ENCODE peak calls at places on chromosomes 6 and 20, in six cellular contexts. J is astrocyte, N is AG09319, L is GM12865, W is fibroblast of villous mesenchyme, O is upper lobe of right lung. R is an unnamed sample.

GRCh38 chr6:168120390-168121307 is 41.6 kb upstream of the FRMD1 start:
- DNase-seq in J (no peak), O (no peak), W (no peak), N (no peak), L (no peak), R (no peak)

GRCh38 chr6:169472786-169473416 is 219.3 kb upstream of the THBS2 start:
- DNase-seq in N (no peak), W (peak), L (no peak), J (no peak), O (no peak), R (no peak)

GRCh38 chr6:112651239-112651638 is 304.1 kb downstream of the RFPL4B start:
- DNase-seq in W (no peak), N (no peak), L (no peak), J (no peak), O (no peak), R (no peak)

GRCh38 chr20:62980380-62980960 is 26.3 kb downstream of the BHLHE23 start:
- DNase-seq in W (no peak), L (no peak), J (no peak), N (no peak), O (no peak), R (no peak)

GRCh38 chr6:136956590-136957573 is 34.8 kb downstream of the SLC35D3 start:
- DNase-seq in N (no peak), J (no peak), L (no peak), W (no peak), O (no peak), R (no peak)

GRCh38 chr6:50815436-50816114 is 3.1 kb upstream of the TFAP2B start:
- DNase-seq in W (peak), J (no peak), O (no peak), L (no peak), N (no peak), R (peak)

GRCh38 chr20:58851221-58851968 is 693 bp upstream of the GNAS-AS1 start:
- DNase-seq in O (peak), L (no peak), J (no peak), N (no peak), W (no peak), R (no peak)

GRCh38 chr6:328184-328670 is 35.9 kb downstream of the DUSP22 start:
- DNase-seq in W (peak), O (no peak), N (peak), L (peak), J (peak), R (peak)

GRCh38 chr6:140379919-140380318 is 1005.5 kb upstream of the CITED2 start:
- DNase-seq in L (no peak), O (no peak), N (peak), W (peak), J (peak), R (no peak)

GRCh38 chr20:10474606-10475184 is 39.6 kb downstream of the SLX4IP start:
- DNase-seq in W (no peak), N (no peak), O (no peak), L (no peak), J (no peak), R (no peak)

GRCh38 chr20:1334761-1335160 is 5.8 kb upstream of the SDCBP2 start:
- DNase-seq in W (peak), J (no peak), O (no peak), N (no peak), L (peak), R (no peak)

GRCh38 chr6:18656506-18656905 is 269.4 kb downstream of the RNF144B start:
- DNase-seq in W (no peak), N (no peak), J (no peak), L (no peak), O (no peak), R (no peak)

GRCh38 chr20:35007413-35007812 is 51.7 kb downstream of the MYH7B start:
- DNase-seq in J (no peak), O (no peak), W (no peak), N (no peak), L (no peak), R (no peak)

GRCh38 chr20:23139524-23139923 is 53.4 kb upstream of the CD93 start:
- DNase-seq in J (no peak), O (no peak), N (no peak), W (no peak), L (no peak), R (no peak)

GRCh38 chr6:21438986-21439352 is 154.6 kb upstream of the SOX4 start:
- DNase-seq in L (peak), W (no peak), J (peak), N (no peak), O (no peak), R (peak)

GRCh38 chr20:17541996-17542395 is 10.8 kb upstream of the BFSP1 start:
- DNase-seq in W (peak), N (no peak), O (no peak), L (no peak), J (peak), R (peak)
- TF ChIP-seq CTCF in W (no peak), N (no peak), O (no peak), L (no peak), J (no peak), R (no peak)

GRCh38 chr6:11618533-11618932 is 81.0 kb downstream of the TMEM170B start:
- DNase-seq in L (peak), W (no peak), N (no peak), O (no peak), J (no peak), R (peak)
- TF ChIP-seq CTCF in L (peak), W (peak), N (peak), O (peak), J (peak), R (peak)

GRCh38 chr6:29826271-29826670 is 1.4 kb upstream of the HLA-G start:
- DNase-seq in J (no peak), W (no peak), N (no peak), L (no peak), O (no peak), R (no peak)

GRCh38 chr6:29828471-29828797 is 809 bp downstream of the HLA-G start:
- DNase-seq in L (no peak), W (no peak), O (no peak), J (no peak), N (no peak), R (no peak)

GRCh38 chr6:29827579-29828470 is at the start of gene HLA-G:
- DNase-seq in J (no peak), N (no peak), W (no peak), L (no peak), O (no peak), R (no peak)

GRCh38 chr6:29824144-29824543 is 3.5 kb upstream of the HLA-G start:
- DNase-seq in J (no peak), N (no peak), O (no peak), W (no peak), L (no peak), R (no peak)

GRCh38 chr6:29825848-29826247 is 1.8 kb upstream of the HLA-G start:
- DNase-seq in W (no peak), L (no peak), N (no peak), O (no peak), J (no peak), R (no peak)
- TF ChIP-seq CTCF in W (no peak), L (no peak), N (no peak), O (no peak), J (no peak), R (no peak)

DNA sequence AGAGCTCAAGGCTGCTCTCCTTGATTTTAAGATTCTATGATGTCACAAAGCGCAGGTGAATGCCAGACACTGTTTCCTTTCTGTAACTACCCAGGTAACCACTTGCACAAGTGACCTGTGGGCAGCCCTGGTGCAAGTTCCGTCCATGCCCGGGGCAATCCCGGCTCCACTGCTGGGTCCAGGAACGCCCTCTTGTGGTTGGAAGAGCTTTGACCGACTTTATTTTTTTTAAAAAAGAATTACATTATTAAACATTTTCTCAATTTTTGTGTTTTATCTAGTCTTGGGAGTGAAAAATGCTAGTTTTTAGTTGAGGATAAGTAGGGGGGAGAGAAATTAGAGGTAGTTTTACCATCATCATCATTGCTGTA is 695.2 kb downstream of the QKI start:
- DNase-seq in O (no peak), W (no peak), N (no peak), J (peak), L (no peak), R (peak)
- TF ChIP-seq CTCF in O (peak), W (no peak), N (no peak), J (peak), L (peak), R (peak)

GRCh38 chr6:163712569-163712966 is 298.1 kb downstream of the QKI start:
- DNase-seq in O (no peak), J (no peak), L (no peak), W (no peak), N (no peak), R (no peak)

GRCh38 chr6:163710552-163710951 is 296.0 kb downstream of the QKI start:
- DNase-seq in W (no peak), L (no peak), O (no peak), N (no peak), J (no peak), R (no peak)

GRCh38 chr6:163711071-163711470 is 296.6 kb downstream of the QKI start:
- DNase-seq in O (no peak), N (no peak), L (no peak), J (no peak), W (no peak), R (no peak)

GRCh38 chr6:163712981-163713380 is 298.5 kb downstream of the QKI start:
- DNase-seq in L (no peak), J (no peak), W (no peak), O (no peak), N (no peak), R (no peak)

GRCh38 chr6:163711615-163712568 is 297.4 kb downstream of the QKI start:
- DNase-seq in J (no peak), O (peak), L (peak), W (peak), N (peak), R (no peak)
- TF ChIP-seq CTCF in J (no peak), O (peak), L (peak), W (no peak), N (peak), R (no peak)

DNA sequence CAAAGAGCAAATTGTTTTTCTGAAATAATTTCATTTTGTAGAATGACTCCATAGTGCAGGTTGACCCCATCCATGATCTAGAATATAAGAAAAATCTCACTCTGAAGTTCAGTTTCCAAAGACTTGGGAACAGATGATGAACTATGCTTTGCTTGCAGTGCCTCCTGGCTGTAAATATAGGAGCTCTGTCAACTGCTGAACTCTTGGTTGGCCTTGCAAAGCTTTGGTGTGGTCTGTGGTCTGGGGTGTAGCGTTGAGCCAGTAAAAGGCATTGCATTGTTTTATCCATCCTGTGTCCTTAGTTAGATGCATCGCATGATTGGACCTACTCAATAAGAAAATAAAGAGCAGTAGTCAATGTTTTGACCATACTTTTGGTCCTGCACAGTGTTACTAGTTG is 104.0 kb downstream of the PLCB4 start:
- DNase-seq in J (peak), L (no peak), N (no peak), W (peak), O (no peak), R (peak)
- TF ChIP-seq CTCF in J (no peak), L (no peak), N (peak), W (peak), O (peak), R (no peak)

GRCh38 chr6:3426817-3427739 is 29.8 kb downstream of the SLC22A23 start:
- DNase-seq in W (no peak), O (no peak), N (no peak), L (no peak), J (no peak), R (no peak)

GRCh38 chr6:3427740-3428085 is 29.1 kb downstream of the SLC22A23 start:
- DNase-seq in O (no peak), W (no peak), J (peak), N (no peak), L (no peak), R (no peak)

GRCh38 chr6:3426091-3426780 is 30.6 kb downstream of the SLC22A23 start:
- DNase-seq in J (no peak), O (no peak), L (no peak), N (no peak), W (no peak), R (no peak)

GRCh38 chr6:3428247-3428646 is 28.6 kb downstream of the SLC22A23 start:
- DNase-seq in L (no peak), W (no peak), N (no peak), J (no peak), O (no peak), R (no peak)

GRCh38 chr6:3428700-3429099 is 28.1 kb downstream of the SLC22A23 start:
- DNase-seq in L (no peak), W (no peak), N (no peak), J (no peak), O (no peak), R (no peak)
- TF ChIP-seq CTCF in L (no peak), W (no peak), N (no peak), J (no peak), O (no peak), R (no peak)

DNA sequence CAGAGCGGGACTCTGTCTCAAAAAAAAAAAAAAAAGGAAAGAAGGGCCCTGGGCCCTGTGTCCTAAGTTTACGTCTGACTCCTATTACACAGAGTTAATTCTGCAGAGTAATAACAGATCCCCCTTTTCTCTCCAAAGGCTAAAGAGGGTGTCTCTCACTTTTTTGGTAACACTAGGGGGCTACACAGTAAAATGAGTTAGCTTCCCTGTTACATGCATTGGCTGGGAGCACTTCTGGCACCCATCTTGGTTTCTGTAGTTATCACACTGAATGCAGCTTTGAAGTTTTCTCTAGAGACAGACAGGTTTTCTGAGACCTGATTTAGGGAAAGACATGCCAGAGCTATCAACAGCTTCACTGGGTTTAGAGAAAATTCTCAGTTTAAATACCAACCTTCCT is 29.2 kb downstream of the RNF8 start:
- DNase-seq in J (no peak), W (no peak), O (no peak), N (no peak), L (no peak), R (no peak)
- TF ChIP-seq CTCF in J (no peak), W (no peak), O (no peak), N (no peak), L (no peak), R (no peak)

DNA sequence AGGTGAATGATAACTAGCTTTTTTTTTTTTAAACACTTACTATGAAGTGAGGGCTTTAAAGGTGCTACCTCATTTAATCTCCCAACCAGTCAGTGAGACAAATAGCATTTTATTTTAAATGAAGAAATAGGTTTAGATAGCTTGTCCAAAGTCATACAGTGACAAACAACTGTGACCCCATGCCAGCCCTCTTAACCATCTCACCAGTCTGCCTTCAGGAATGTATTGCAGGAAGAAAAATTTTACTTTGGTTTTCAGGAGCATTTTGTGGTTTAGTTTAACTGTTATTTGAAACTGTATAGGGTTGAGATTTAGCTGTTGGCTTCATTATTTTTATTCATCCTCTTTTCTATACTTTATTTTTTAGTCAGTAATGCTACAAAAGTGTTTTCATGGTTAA is 18.6 kb downstream of the DSE start:
- DNase-seq in W (no peak), J (peak), N (no peak), L (no peak), O (no peak), R (no peak)
- TF ChIP-seq CTCF in W (no peak), J (no peak), N (no peak), L (no peak), O (no peak), R (no peak)

R was measured in fibroblast of pulmonary artery.